ENCODE peak calls at places on chromosomes 13 and 19, in six cellular contexts. E, D, K, Z, U and Y are unnamed samples.

GRCh38 chr19:14398563-14398962 is 17.3 kb downstream of the ADGRE5 start:
- DNase-seq in E (no peak), D (no peak), K (no peak), Z (no peak), U (no peak), Y (no peak)

GRCh38 chr19:49554701-49555181 is 25.6 kb downstream of the NOSIP start:
- DNase-seq in E (no peak), D (no peak), K (no peak), Z (no peak), U (no peak), Y (no peak)

GRCh38 chr19:18349524-18350128 is 9.2 kb downstream of the PGPEP1 start:
- DNase-seq in E (peak), D (no peak), K (peak), Z (peak), U (peak), Y (no peak)

GRCh38 chr19:12703056-12703455 is 6.6 kb upstream of the FBXW9 start:
- DNase-seq in E (peak), D (peak), K (peak), Z (peak), U (peak), Y (no peak)

GRCh38 chr19:49767380-49767779 is 579 bp downstream of the AP2A1 start:
- DNase-seq in E (no peak), D (no peak), K (peak), Z (no peak), U (no peak), Y (no peak)

GRCh38 chr19:14830702-14831101 is 4.3 kb downstream of the OR7A5 start:
- DNase-seq in E (no peak), D (no peak), K (no peak), Z (no peak), U (no peak), Y (no peak)

GRCh38 chr13:69306766-69307165 is 800.9 kb upstream of the ATXN8OS start:
- DNase-seq in E (no peak), D (no peak), K (peak), Z (no peak), U (no peak), Y (no peak)

GRCh38 chr19:29694669-29695627 is 20.1 kb downstream of the C19orf12 start:
- DNase-seq in E (peak), D (no peak), K (peak), Z (peak), U (peak), Y (peak)

GRCh38 chr13:79457948-79458347 is 23.0 kb upstream of the NDFIP2 start:
- DNase-seq in E (no peak), D (no peak), K (no peak), Z (no peak), U (peak), Y (no peak)

GRCh38 chr13:42392706-42393572 is 121.0 kb downstream of the AKAP11 start:
- DNase-seq in E (no peak), D (no peak), K (no peak), Z (no peak), U (no peak), Y (no peak)

GRCh38 chr13:95301947-95302386 is 716 bp upstream of the ABCC4 start:
- DNase-seq in E (peak), D (no peak), K (peak), Z (no peak), U (peak), Y (no peak)

GRCh38 chr13:32267836-32268439 is 47.2 kb downstream of the ZAR1L start:
- DNase-seq in E (no peak), D (peak), K (peak), Z (no peak), U (no peak), Y (no peak)

GRCh38 chr13:40818926-40819325 is 29.5 kb downstream of the SLC25A15 start:
- DNase-seq in E (no peak), D (no peak), K (no peak), Z (no peak), U (no peak), Y (no peak)

GRCh38 chr13:31588331-31588730 is 151.0 kb upstream of the RXFP2 start:
- DNase-seq in E (no peak), D (no peak), K (no peak), Z (no peak), U (no peak), Y (no peak)

GRCh38 chr19:49744946-49745381 is 18.1 kb downstream of the TSKS start:
- DNase-seq in E (no peak), D (no peak), K (peak), Z (no peak), U (no peak), Y (no peak)

GRCh38 chr13:36432106-36432544 is at the start of gene CCNA1:
- DNase-seq in E (peak), D (no peak), K (peak), Z (no peak), U (peak), Y (peak)

GRCh38 chr13:41402695-41403511 is 54.4 kb upstream of the RGCC start:
- DNase-seq in E (no peak), D (no peak), K (peak), Z (peak), U (peak), Y (no peak)

GRCh38 chr13:110638814-110639806 is 23.8 kb downstream of the NAXD start:
- DNase-seq in E (peak), D (no peak), K (no peak), Z (no peak), U (no peak), Y (no peak)

DNA sequence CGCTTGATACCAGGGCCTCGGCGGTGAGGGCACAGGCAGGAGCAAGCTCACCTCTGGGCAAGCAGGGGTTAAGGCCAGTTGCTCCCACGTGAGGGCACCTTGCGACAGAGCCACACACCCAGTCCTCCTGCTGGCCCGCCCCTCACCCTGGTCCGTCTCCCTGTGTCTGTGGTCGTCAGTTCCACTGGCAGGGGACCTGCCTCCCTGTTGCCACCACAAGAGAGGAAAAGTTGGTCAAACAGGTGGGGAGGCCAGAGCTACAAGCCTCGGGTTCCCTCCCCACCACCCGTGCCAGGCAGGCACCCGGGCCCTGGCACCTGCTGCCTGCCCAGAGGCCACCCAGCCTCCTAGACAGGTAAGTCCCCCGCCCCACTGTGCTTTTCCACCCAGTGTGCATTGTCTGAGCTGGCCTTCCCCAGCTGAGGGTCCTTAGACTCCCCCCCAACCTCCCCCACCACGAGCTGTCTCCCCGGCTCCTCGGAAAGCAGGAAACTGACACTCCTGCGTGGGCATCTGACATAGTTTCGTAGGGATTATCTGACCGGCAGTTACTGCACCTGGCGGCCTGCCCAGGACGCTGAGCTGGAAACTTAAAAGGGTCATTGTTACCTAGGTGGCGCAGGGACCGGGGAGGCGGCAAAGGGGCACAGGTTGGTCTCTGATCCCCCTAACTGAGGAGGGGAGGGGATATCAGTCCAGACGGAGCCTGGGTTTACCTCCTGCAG is at the start of gene TJP3:
- DNase-seq in E (peak), D (peak), K (peak), Z (peak), U (no peak), Y (no peak)
- TF ChIP-seq REST in E (no peak), D (no peak), K (no peak), Z (no peak), U (no peak), Y (no peak)

GRCh38 chr19:52188822-52189744 is 769 bp upstream of the PPP2R1A start:
- DNase-seq in E (peak), D (no peak), K (peak), Z (no peak), U (no peak), Y (no peak)
- TF ChIP-seq POLR2AphosphoS5 in E (peak), D (peak), K (peak), Z (peak), U (no peak), Y (no peak)

GRCh38 chr13:106083620-106084350 is 451.7 kb downstream of the EFNB2 start:
- DNase-seq in E (peak), D (peak), K (peak), Z (peak), U (no peak), Y (no peak)
- TF ChIP-seq CTCF in E (peak), D (peak), K (peak), Z (peak), U (no peak), Y (no peak)

DNA sequence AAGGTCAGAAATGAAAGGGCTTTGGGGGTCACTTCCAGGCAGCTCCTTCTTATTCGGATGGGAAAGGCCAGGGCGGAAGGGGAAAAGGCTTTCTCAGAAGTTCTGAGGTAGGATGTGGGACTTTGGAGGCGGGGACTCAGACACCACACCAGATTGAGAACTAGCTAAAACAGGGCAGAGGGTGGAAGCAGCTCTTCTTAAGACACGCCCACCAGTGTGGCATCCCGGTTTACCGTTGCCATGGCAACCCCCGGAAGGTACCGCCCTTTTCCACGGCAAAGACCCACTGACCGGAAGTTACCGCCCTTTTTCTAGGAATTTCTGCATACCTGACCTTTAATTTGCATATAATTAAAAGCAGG is 3.8 kb upstream of the LILRA5 start:
- DNase-seq in E (no peak), D (no peak), K (peak), Z (no peak), U (no peak), Y (peak)
- TF ChIP-seq REST in E (no peak), D (no peak), K (no peak), Z (no peak), U (no peak), Y (no peak)

DNA sequence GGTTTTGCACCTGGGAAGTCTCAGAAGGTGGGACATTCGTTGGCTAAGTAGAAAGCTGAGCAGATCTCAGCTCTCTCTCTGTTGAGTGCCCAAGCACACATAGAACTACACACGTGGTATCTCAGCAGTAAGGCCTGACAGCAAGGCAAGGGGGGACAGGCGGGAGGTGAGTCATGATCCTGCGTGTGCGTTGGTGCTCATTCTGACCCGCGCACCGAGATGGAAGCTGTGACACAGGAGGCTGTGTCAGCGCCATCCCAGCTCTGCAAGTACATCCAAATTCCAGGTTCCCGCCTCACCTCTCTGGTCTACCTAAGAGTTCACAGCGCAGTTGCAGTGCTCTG is 135.7 kb downstream of the USP12 start:
- DNase-seq in E (no peak), D (peak), K (no peak), Z (no peak), U (no peak), Y (no peak)
- TF ChIP-seq POLR2AphosphoS5 in E (no peak), D (no peak), K (no peak), Z (no peak), U (no peak), Y (no peak)

GRCh38 chr19:5826531-5827341 is 12.8 kb downstream of the FUT6 start:
- DNase-seq in E (peak), D (peak), K (peak), Z (peak), U (peak), Y (peak)
- TF ChIP-seq CTCF in E (peak), D (peak), K (peak), Z (peak), U (no peak), Y (no peak)

DNA sequence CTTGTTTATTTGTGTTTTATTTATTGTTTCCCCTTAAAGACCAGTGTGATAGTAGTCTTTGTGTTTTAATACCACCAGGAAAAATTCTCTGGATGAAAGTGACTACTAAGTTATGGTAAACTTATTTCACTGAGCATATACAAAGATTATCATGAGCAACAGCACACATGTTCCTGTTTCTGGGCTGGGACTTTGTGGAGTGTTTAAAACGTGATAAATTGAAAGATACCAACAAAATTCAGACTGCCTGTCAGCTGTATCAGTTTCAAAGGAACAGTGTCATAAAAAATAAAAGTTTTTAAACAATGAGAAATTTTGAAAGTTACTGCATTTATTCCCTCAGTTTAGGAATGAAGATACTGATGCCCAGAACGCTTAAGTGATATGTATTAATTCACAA is 259.4 kb downstream of the DACH1 start:
- DNase-seq in E (no peak), D (no peak), K (no peak), Z (no peak), U (no peak), Y (no peak)
- TF ChIP-seq REST in E (no peak), D (no peak), K (no peak), Z (no peak), U (no peak), Y (no peak)